ENCODE peak calls at places on chromosome 7, in six cellular contexts. H is activated T-helper 1 cell treated with Interleukin-2 at 50 U/mL for 16 hours; K is NCI-H1092 treated with DMSO at 0.1 percent for 48 hours; U is body of pancreas; E is activated CD4-positive, alpha-beta T cell treated with anti-CD3 and anti-CD28 coated beads, Interleukin-2, amount 50 U/mL, for 24 hours; O is PC-3. W is an unnamed sample.

GRCh38 chr7:22445140-22445722 is 54.8 kb downstream of the STEAP1B start:
- DNase-seq in U (peak), E (no peak), H (no peak), K (peak), O (no peak), W (no peak)

GRCh38 chr7:101315336-101315735 is 6.3 kb downstream of the IFT22 start:
- DNase-seq in U (peak), K (no peak), O (peak), H (peak), E (no peak), W (peak)

GRCh38 chr7:134520130-134520529 is 7.2 kb upstream of the AKR1B10 start:
- DNase-seq in U (no peak), K (no peak), H (no peak), E (no peak), O (peak), W (no peak)

GRCh38 chr7:78412216-78412858 is 613.8 kb downstream of the PHTF2 start:
- DNase-seq in U (no peak), H (no peak), O (no peak), E (no peak), K (no peak), W (no peak)

GRCh38 chr7:94449151-94449725 is 54.5 kb downstream of the COL1A2 start:
- DNase-seq in U (no peak), E (no peak), K (peak), O (peak), H (no peak), W (no peak)

GRCh38 chr7:68964060-68964459 is 634.2 kb upstream of the AUTS2 start:
- DNase-seq in U (no peak), O (no peak), K (no peak), E (no peak), H (no peak), W (peak)

GRCh38 chr7:79461660-79462059 is 8.2 kb upstream of the MAGI2 start:
- DNase-seq in K (no peak), U (no peak), E (no peak), H (no peak), O (peak), W (no peak)

GRCh38 chr7:40915061-40915460 is 780.3 kb downstream of the SUGCT start:
- DNase-seq in K (no peak), O (no peak), E (no peak), H (no peak), U (no peak), W (no peak)

GRCh38 chr7:137421389-137421788 is 77.9 kb upstream of the PTN start:
- DNase-seq in K (peak), E (no peak), H (no peak), U (no peak), O (no peak), W (no peak)

GRCh38 chr7:86733783-86734182 is 90.1 kb downstream of the GRM3 start:
- DNase-seq in E (no peak), K (no peak), O (peak), U (no peak), H (no peak), W (no peak)

GRCh38 chr7:18993933-18994668 is 123.3 kb downstream of the TWIST1 start:
- DNase-seq in K (no peak), H (no peak), U (no peak), E (no peak), O (no peak), W (no peak)

GRCh38 chr7:137209151-137209822 is 134.2 kb downstream of the PTN start:
- DNase-seq in U (no peak), O (no peak), K (no peak), H (no peak), E (no peak), W (no peak)

GRCh38 chr7:2034291-2035201 is 198.2 kb downstream of the MAD1L1 start:
- DNase-seq in H (no peak), E (no peak), O (no peak), K (no peak), U (no peak), W (peak)